ENCODE peak calls at places on chromosomes 16 and 17, in six cellular contexts. N is A549, E is right lobe of liver, U is WTC11, X is astrocyte of the cerebellum, S is nephron progenitor cell. G is an unnamed sample.

GRCh38 chr16:85430523-85431381 is 182.4 kb upstream of the GSE1 start:
- DNase-seq in N (no peak), E (peak), U (peak), X (no peak), S (peak), G (peak)

GRCh38 chr17:37220609-37220953 is 155.2 kb upstream of the C17orf78 start:
- DNase-seq in N (peak), E (no peak), U (peak), X (peak), S (peak), G (peak)

GRCh38 chr17:68431661-68432071 is 25.6 kb downstream of the WIPI1 start:
- DNase-seq in N (peak), E (no peak), U (peak), X (peak), S (peak), G (peak)

GRCh38 chr17:18119166-18119745 is 10.7 kb downstream of the MYO15A start:
- DNase-seq in N (no peak), E (peak), U (no peak), X (no peak), S (no peak), G (no peak)

GRCh38 chr17:7707446-7707845 is 2.4 kb downstream of the EFNB3 start:
- DNase-seq in N (no peak), E (no peak), U (peak), X (no peak), S (no peak), G (no peak)

GRCh38 chr16:81551821-81552304 is 107.3 kb downstream of the CMIP start:
- DNase-seq in N (no peak), E (peak), U (no peak), X (no peak), S (no peak), G (no peak)

GRCh38 chr17:71959129-71959528 is 161.7 kb upstream of the SOX9 start:
- DNase-seq in N (peak), E (no peak), U (no peak), X (no peak), S (no peak), G (no peak)

GRCh38 chr17:7745748-7746470 is 28.4 kb downstream of the DNAH2 start:
- DNase-seq in N (peak), E (no peak), U (no peak), X (peak), S (no peak), G (no peak)

GRCh38 chr16:89700649-89701424 is 668 bp downstream of the SPATA2L start:
- DNase-seq in N (peak), E (peak), U (peak), X (no peak), S (peak), G (peak)
- TF ChIP-seq CTCF in N (no peak), E (peak), U (peak), X (no peak), S (no peak), G (peak)

GRCh38 chr16:22813946-22814325 is at the start of gene HS3ST2:
- DNase-seq in N (no peak), E (peak), U (peak), X (no peak), S (peak), G (peak)

GRCh38 chr16:22815863-22816262 is 1.9 kb downstream of the HS3ST2 start:
- DNase-seq in N (no peak), E (no peak), U (no peak), X (no peak), S (no peak), G (no peak)

GRCh38 chr16:22816475-22816874 is 2.5 kb downstream of the HS3ST2 start:
- DNase-seq in N (peak), E (no peak), U (no peak), X (no peak), S (no peak), G (no peak)

GRCh38 chr16:22814330-22815105 is 556 bp downstream of the HS3ST2 start:
- DNase-seq in N (no peak), E (no peak), U (peak), X (no peak), S (peak), G (peak)

GRCh38 chr16:22813223-22813945 is 578 bp upstream of the HS3ST2 start:
- DNase-seq in N (no peak), E (peak), U (peak), X (no peak), S (peak), G (peak)
- TF ChIP-seq CTCF in N (peak), E (peak), U (peak), X (peak), S (peak), G (peak)

GRCh38 chr17:49249292-49249794 is 18.8 kb upstream of the PHOSPHO1 start:
- DNase-seq in N (no peak), E (peak), U (no peak), X (no peak), S (no peak), G (no peak)

GRCh38 chr17:49254066-49254465 is 23.5 kb upstream of the PHOSPHO1 start:
- DNase-seq in N (no peak), E (no peak), U (no peak), X (no peak), S (no peak), G (no peak)

GRCh38 chr17:49249890-49250522 is 19.4 kb upstream of the PHOSPHO1 start:
- DNase-seq in N (no peak), E (no peak), U (no peak), X (no peak), S (no peak), G (no peak)

GRCh38 chr17:49247949-49248348 is 17.4 kb upstream of the PHOSPHO1 start:
- DNase-seq in N (no peak), E (no peak), U (no peak), X (no peak), S (no peak), G (no peak)

GRCh38 chr17:49252148-49252682 is 21.6 kb upstream of the PHOSPHO1 start:
- DNase-seq in N (peak), E (no peak), U (no peak), X (no peak), S (no peak), G (no peak)
- TF ChIP-seq CTCF in N (no peak), E (no peak), U (no peak), X (no peak), S (no peak), G (no peak)

DNA sequence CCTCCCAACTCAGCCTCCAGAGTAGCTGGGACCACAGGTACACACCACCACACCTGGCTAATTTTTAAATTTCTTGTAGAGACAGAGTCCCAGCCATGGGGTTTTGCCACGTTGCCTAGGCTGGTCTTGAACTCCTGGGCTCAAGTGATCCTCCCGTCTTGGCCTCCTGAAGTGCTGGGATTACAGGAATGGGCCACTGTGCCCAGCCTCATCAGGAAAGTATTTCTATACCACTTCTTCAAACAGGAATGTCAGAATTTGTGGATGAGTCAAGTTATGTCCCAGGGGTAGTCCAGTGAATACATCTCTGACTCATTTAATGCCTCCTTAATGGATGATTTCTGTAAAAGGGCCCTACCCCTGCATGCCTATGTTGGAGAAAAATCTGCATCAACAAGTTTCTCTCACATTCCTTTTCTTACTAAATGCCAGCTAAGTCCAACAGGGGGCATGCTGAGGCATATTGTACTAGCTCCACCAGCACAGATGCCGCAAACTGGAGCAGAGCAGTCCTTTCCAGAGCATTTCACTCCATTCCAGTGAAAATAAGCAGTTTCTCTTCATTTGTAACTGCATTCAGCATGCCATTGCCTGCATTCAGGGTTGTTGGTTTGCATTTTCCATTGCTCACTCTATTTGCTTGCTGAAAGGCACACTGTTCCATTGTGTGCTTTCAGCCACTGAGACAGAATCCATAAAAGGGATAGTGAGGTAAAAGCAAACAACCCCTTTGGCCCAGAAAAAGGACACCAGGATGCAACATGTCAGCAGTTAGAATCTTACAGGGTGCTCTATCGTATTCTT is 5.3 kb upstream of the CAVIN1 start:
- DNase-seq in N (peak), E (peak), U (peak), X (peak), S (peak), G (peak)
- TF ChIP-seq CTCF in N (peak), E (peak), U (peak), X (peak), S (peak), G (peak)

GRCh38 chr17:29180051-29180787 is at the start of gene MYO18A:
- DNase-seq in N (peak), E (peak), U (peak), X (no peak), S (peak), G (peak)
- TF ChIP-seq CTCF in N (peak), E (peak), U (peak), X (peak), S (peak), G (peak)